ENCODE peak calls at places on chromosomes 13 and 19, in ten cellular contexts. U is hypothalamus; G is T follicular helper cell; S is T-helper 9 cell; M is CD8-positive, alpha-beta memory T cell; I is activated naive CD4-positive, alpha-beta T cell; Z is BJ; B is effector CD4-positive, alpha-beta T cell; R is T-helper 2 cell; J is heart left ventricle. Y is an unnamed sample.
A peak's percentile ranks its signal among the peaks of the same experiment; 100 is the strongest.

GRCh38 chr19:27736225-27736624 is 1476.7 kb downstream of the UQCRFS1 start:
- DNase-seq in M (no peak), I (no peak), Z (no peak), B (no peak), U (no peak), R (no peak), G (no peak), J (no peak), S (no peak), Y (no peak)

GRCh38 chr19:34577531-34578101 is 96.1 kb downstream of the WTIP start:
- DNase-seq in I (no peak), J (no peak), S (no peak), U (no peak), B (no peak), G (no peak), R (no peak), M (no peak), Z (no peak), Y (no peak)

GRCh38 chr19:1273263-1274041 is 1.9 kb upstream of the FAM174C start:
- DNase-seq in M (no peak), Z (no peak), R (no peak), G (no peak), I (no peak), B (no peak), J (no peak), U (no peak), S (no peak), Y (no peak)

GRCh38 chr19:18431351-18432197 is 6.4 kb downstream of the ISYNA1 start:
- DNase-seq in B (no peak), M (no peak), I (no peak), U (no peak), Z (no peak), R (no peak), G (no peak), J (no peak), S (no peak), Y (no peak)

GRCh38 chr13:45943965-45944364 is 92.4 kb upstream of the SIAH3 start:
- DNase-seq in J (no peak), S (no peak), B (no peak), Z (no peak), G (no peak), R (no peak), I (no peak), M (no peak), U (no peak), Y (no peak)

GRCh38 chr13:106865706-106866288 is 297.9 kb upstream of the ARGLU1 start:
- DNase-seq in Z (no peak), G (no peak), U (no peak), B (no peak), S (no peak), I (no peak), R (no peak), J (no peak), M (no peak), Y (no peak)

GRCh38 chr13:94054159-94054558 is 425.3 kb downstream of the DCT start:
- DNase-seq in M (no peak), J (no peak), Z (no peak), R (no peak), G (no peak), U (no peak), I (no peak), B (no peak), S (no peak), Y (no peak)

GRCh38 chr19:55486971-55487883 is 1.0 kb upstream of the SSC5D start:
- DNase-seq in G (no peak), Z (peak; percentile 82), J (peak; percentile 70), U (no peak), I (no peak), M (no peak), S (no peak), R (no peak), B (no peak), Y (no peak)

GRCh38 chr19:12293771-12294307 is 844 bp downstream of the ZNF44 start:
- DNase-seq in Z (no peak), M (peak; percentile 70), R (peak; percentile 45), J (peak; percentile 77), U (no peak), B (peak; percentile 36), G (peak; percentile 19), S (peak; percentile 34), I (peak; percentile 26), Y (peak; percentile 17)

GRCh38 chr13:35470671-35471465 is 5.6 kb downstream of the MAB21L1 start:
- DNase-seq in G (no peak), R (no peak), Z (no peak), S (no peak), I (no peak), J (peak; percentile 70), U (no peak), M (no peak), B (no peak), Y (no peak)

GRCh38 chr19:33236696-33237390 is 11.2 kb upstream of the SLC7A10 start:
- DNase-seq in G (no peak), U (no peak), R (no peak), B (no peak), I (no peak), M (no peak), J (peak; percentile 55), Z (no peak), S (no peak), Y (no peak)

GRCh38 chr13:92221916-92222315 is 823.5 kb downstream of the GPC5 start:
- DNase-seq in R (no peak), S (no peak), M (no peak), J (no peak), I (no peak), U (no peak), B (no peak), Z (no peak), G (no peak), Y (no peak)